ENCODE peak calls at places on chromosomes 3 and 15, in seven cellular contexts. M is iPS DF 6.9; P is dermis blood vessel endothelial cell; I is mesothelial cell of epicardium; B is activated T-helper 1 cell treated with Interleukin-2 at 50 U/mL for 16 hours; W is adrenal gland; G is activated CD4-positive, CD25-positive, alpha-beta regulatory T cell. L is an unnamed sample.

GRCh38 chr15:90875549-90875981 is 7.2 kb downstream of the FURIN start:
- DNase-seq in M (no peak), P (no peak), I (no peak), B (no peak), W (no peak), G (no peak), L (no peak)

GRCh38 chr3:126424039-126424717 is 29.5 kb downstream of the CFAP100 start:
- DNase-seq in M (no peak), P (no peak), I (no peak), B (no peak), W (no peak), G (no peak), L (no peak)

GRCh38 chr3:193978446-193978845 is 157.5 kb upstream of the HES1 start:
- DNase-seq in M (no peak), P (no peak), I (no peak), B (no peak), W (no peak), G (no peak), L (no peak)

GRCh38 chr15:45157974-45158373 is 28.2 kb downstream of the DUOX1 start:
- DNase-seq in M (no peak), P (peak; percentile 45), I (no peak), B (no peak), W (no peak), G (no peak), L (no peak)

GRCh38 chr3:177452487-177452886 is 255.2 kb upstream of the TBL1XR1 start:
- DNase-seq in M (no peak), P (peak; percentile 84), I (no peak), B (no peak), W (no peak), G (no peak), L (no peak)

GRCh38 chr3:183699238-183699947 is 1.8 kb downstream of the YEATS2 start:
- DNase-seq in M (no peak), P (no peak), I (no peak), B (no peak), W (no peak), G (no peak), L (no peak)

GRCh38 chr3:8560608-8561007 is 59.0 kb downstream of the LMCD1 start:
- DNase-seq in M (no peak), P (no peak), I (no peak), B (no peak), W (no peak), G (no peak), L (no peak)

GRCh38 chr3:146326875-146327543 is 76.1 kb upstream of the PLSCR4 start:
- DNase-seq in M (no peak), P (peak; percentile 90), I (no peak), B (no peak), W (peak; percentile 53), G (no peak), L (no peak)

GRCh38 chr15:82178061-82178460 is 84.5 kb downstream of the EFL1 start:
- DNase-seq in M (no peak), P (no peak), I (no peak), B (no peak), W (no peak), G (no peak), L (no peak)

L was measured in omental fat pad.